ENCODE peak calls at places on chromosomes 3 and 15, in four cellular contexts. Y is GM23338, P is prostate gland, R is upper lobe of left lung. C is an unnamed sample.

GRCh38 chr3:61574854-61575253 is 13.5 kb downstream of the PTPRG start:
- DNase-seq in Y (no peak), P (no peak), R (no peak), C (no peak)

GRCh38 chr3:150232992-150233451 is 175.1 kb upstream of the TSC22D2 start:
- DNase-seq in Y (no peak), P (no peak), R (no peak), C (no peak)

GRCh38 chr3:57061556-57061955 is 1.1 kb downstream of the SPATA12 start:
- DNase-seq in Y (no peak), P (no peak), R (no peak), C (no peak)

GRCh38 chr15:40436116-40436891 is 4.4 kb upstream of the BAHD1 start:
- DNase-seq in Y (peak), P (no peak), R (no peak), C (no peak)

GRCh38 chr3:16673530-16673929 is 68.3 kb upstream of the DAZL start:
- DNase-seq in Y (no peak), P (no peak), R (no peak), C (no peak)

GRCh38 chr15:31083394-31083790 is 18.1 kb downstream of the TRPM1 start:
- DNase-seq in Y (no peak), P (peak), R (no peak), C (no peak)

GRCh38 chr3:171774516-171774915 is 35.8 kb downstream of the PLD1 start:
- DNase-seq in Y (no peak), P (no peak), R (no peak), C (no peak)

GRCh38 chr3:127383656-127384179 is 95.9 kb upstream of the PRR20G start:
- DNase-seq in Y (no peak), P (no peak), R (no peak), C (no peak)

GRCh38 chr3:155676252-155676981 is 68.5 kb downstream of the PLCH1 start:
- DNase-seq in Y (peak), P (no peak), R (peak), C (no peak)

GRCh38 chr3:132630612-132631011 is 29.0 kb downstream of the ACAD11 start:
- DNase-seq in Y (no peak), P (no peak), R (no peak), C (no peak)

GRCh38 chr3:133997871-133998635 is 31.7 kb downstream of the SLCO2A1 start:
- DNase-seq in Y (no peak), P (no peak), R (no peak), C (no peak)

GRCh38 chr3:104127830-104128229 is 1238.9 kb upstream of the ALCAM start:
- DNase-seq in Y (no peak), P (no peak), R (no peak), C (no peak)

DNA sequence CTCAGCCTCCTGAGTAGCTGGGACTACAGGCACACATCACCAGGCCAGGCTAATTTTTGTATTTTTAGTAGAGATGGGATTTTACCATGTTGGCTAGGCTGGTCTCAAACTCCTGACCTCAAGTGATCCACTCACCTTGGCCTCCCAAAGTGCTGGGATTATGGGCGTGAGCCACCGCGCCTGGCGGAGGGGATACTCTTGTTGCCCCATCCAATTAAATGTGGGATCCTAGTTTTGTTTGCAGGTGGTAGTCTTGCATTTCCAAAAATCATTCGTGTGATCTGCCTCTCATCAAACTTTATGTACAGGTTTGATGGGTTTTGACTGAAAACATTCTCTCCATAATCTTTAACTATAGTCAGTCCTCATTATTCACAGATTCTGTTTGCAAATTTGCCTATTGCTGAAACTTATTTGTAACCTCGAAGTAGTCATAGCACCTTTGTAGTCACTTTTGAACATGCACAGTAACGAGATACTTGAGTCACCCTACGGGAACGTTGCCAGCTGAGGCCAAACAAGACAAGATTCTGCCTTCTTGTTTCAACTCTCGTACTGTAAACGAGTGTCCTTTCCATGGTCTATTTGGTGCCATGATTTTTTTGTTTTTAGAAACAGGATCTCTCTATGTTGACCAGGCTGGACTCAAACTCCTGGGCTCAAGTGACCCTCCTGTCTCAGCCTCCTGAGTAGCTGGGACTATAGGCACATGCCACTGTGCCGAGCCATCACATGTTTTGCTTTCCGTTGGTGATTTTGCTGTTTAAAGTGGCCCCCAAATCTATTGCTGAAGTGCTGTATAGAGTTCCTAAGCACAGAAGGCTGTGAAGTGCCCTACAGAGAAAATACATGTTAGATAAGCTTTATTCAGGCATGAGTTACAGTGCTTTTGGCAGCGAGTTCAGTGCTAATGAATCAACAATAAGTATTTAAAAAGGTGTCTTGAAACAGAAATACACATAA is 8.1 kb upstream of the MAPK6 start:
- DNase-seq in Y (no peak), P (peak), R (no peak), C (peak)
- TF ChIP-seq POLR2AphosphoS5 in Y (no peak), P (peak), R (no peak), C (no peak)

GRCh38 chr15:71129660-71130059 is 14.4 kb downstream of the THSD4 start:
- DNase-seq in Y (no peak), P (no peak), R (no peak), C (no peak)

GRCh38 chr15:71127083-71127482 is 11.8 kb downstream of the THSD4 start:
- DNase-seq in Y (no peak), P (no peak), R (no peak), C (no peak)

GRCh38 chr15:71128939-71129562 is 13.8 kb downstream of the THSD4 start:
- DNase-seq in Y (no peak), P (no peak), R (no peak), C (no peak)

GRCh38 chr15:71124937-71125755 is 9.9 kb downstream of the THSD4 start:
- DNase-seq in Y (no peak), P (peak), R (no peak), C (no peak)

GRCh38 chr15:71125831-71126453 is 10.7 kb downstream of the THSD4 start:
- DNase-seq in Y (peak), P (no peak), R (no peak), C (no peak)
- TF ChIP-seq CTCF in Y (peak), P (no peak), R (peak), C (peak)

DNA sequence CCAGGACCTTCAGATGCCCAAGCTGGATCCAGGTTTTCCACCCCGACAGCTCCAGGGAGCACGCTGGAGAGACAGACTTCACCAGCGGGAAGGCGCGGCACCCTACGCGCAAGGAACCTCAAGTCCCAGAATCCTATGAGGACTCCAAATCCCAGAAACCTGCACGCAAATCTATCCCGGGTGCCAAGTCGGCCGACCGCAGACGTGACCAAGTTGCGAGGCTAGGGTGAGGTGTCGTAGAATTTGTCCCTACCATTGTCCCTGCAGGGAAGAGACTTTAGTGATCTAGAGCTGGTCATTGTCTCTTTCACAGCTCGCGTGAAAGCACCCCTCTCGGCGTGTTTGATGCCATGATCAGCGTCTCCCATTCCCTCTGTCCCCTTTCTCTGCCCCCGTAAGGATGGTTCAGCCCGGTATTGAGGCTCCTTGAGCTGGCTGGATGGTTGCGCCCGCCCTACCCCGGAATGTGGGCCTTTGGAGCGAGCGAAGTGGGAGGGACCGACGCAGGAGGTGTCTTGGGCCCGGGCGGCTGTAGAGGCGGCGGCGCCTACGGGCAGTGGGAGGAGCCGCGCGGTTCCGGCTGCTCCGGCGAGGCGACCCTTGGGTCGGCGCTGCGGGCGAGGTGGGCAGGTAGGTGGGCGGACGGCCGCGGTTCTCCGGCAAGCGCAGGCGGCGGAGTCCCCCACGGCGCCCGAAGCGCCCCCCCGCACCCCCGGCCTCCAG is at the start of gene PRKCI:
- DNase-seq in Y (peak), P (peak), R (peak), C (peak)
- TF ChIP-seq POLR2AphosphoS5 in Y (peak), P (peak), R (peak), C (peak)

DNA sequence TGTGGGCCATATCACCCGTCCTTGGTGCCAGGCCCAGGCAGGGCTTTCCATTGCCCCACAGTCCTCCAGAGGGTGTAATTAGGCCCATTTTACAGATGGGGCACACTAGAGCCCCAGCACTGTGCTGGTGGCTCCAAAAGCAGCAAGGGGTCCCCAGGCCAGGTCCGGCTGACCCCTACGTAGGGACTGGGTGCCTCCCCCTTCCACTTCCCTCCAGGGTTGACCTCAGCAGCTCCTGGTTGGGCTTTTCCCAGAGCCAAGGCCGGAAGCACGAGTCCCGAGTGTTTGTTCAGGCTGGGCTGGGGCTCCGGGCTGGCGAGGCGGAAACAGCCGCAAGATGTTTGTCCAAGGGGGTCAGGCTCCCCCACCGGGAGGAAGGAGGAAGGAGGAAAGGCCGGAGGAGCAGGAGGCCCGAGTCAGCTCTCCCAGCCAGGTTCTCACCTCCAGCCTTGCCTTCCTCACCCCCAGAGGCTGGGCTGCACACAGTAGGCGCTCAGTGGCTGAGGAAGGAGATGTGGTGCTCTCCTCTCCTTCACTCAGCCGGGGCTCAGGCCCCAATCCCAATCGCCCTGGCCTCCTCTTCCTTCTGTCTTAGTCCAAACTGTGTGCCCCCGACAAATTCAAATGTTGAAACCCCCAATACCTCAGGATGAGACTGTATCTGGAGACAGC is 17.1 kb upstream of the PLXND1 start:
- DNase-seq in Y (no peak), P (no peak), R (peak), C (no peak)
- TF ChIP-seq CTCF in Y (no peak), P (no peak), R (peak), C (no peak)

GRCh38 chr3:53223541-53223966 is 32.3 kb downstream of the TKT start:
- DNase-seq in Y (peak), P (no peak), R (no peak), C (no peak)
- TF ChIP-seq POLR2AphosphoS5 in Y (no peak), P (no peak), R (no peak), C (no peak)

DNA sequence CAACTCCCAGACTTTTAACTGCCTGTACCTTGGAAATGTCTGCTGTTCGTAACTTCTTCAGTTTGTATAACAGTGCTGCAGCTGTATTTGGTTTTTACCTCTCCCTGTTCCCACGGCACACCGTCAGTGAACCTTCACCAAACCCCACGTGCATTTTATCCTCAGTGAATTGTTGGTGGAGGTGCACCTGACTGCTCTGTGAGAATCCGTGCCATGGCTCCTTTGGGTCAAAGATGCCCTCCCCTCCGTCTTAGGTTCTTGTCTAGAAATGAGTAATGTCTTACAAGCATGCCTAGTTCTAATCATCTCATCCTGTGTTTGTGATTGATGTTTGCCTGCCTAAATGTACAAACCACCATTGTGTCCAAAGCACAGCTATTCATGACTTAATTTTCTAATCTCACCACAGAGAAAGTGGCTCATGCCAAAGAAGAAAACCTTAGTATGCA is 28.2 kb downstream of the TPM1 start:
- DNase-seq in Y (no peak), P (no peak), R (no peak), C (no peak)
- TF ChIP-seq CTCF in Y (no peak), P (no peak), R (no peak), C (no peak)

DNA sequence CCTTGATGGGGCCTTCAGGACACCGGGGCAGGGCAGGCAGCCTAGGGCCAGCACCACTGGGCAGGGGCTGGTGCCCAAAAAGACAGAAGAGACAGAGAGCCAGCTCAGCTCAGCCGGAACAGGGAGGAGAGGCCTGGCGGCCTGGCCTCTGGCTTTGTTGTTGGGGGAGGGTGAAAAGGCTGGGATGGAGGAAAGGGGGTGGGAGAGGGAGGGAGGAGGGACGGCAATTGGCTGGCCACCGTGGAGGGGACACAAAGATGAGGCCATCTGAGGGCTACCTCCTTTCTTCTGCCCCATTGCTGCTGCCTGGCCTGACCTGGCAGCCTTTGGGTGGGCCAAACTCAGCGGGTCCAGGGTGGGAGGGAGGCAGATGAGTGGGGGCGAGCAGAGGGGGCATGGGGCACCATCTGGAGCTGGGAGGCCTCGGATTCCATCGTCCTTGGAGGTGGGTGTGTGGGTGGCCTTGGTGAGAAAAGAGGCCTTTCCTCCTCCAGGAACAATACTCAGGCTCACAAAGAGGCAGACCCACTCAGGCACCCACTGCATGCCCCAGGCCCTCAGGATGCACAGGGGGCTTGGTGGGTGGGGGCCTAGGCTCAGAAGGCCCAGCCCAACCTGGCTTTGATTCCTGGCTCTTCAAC is 9.3 kb downstream of the EFCC1 start:
- DNase-seq in Y (no peak), P (no peak), R (no peak), C (no peak)
- TF ChIP-seq POLR2AphosphoS5 in Y (no peak), P (no peak), R (no peak), C (no peak)

DNA sequence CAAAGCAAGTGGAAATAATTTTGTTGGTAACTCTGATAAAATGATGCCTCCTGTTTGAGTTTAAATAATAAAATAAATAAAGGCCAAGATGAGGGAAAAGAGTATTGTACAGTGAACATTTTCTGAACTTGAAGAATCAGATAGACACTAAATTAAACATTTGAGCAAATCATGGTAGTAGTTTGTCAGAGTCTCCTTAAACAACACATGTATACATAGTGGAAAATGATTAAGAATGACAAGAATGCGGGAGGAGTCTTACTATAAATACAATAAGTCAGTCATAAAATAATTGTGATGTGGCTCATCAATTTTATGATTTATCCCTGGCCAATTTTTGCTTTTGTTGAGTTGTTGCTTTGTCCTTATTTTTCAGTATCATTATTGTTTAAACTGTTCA is 158.0 kb upstream of the TMC3 start:
- DNase-seq in Y (no peak), P (no peak), R (no peak), C (no peak)
- TF ChIP-seq CTCF in Y (no peak), P (no peak), R (no peak), C (no peak)

DNA sequence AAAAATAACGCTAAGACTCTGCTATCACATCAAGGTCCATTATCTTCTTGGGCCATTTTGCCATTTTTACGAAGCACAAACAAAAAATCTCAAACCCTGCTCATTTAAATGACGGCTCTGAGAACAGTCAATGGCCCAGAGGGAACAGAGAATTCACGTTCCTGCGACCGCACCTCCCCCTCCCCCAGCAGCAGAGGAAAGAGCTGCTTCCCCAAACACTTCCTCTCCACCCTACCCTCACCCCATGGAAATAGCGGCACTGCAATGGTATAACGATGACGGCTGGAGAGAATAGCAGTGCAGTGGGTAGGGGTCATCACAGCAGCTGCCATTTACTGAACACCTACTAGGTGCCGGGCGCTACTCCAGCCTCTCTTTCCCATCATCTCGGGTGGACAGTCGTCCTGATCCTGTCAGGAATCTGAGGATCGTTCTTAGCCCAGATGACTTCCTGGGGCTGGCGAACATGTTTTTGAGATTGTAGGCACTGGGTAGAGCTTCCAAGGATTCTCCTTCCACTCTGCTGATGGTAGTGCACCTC is 113.3 kb downstream of the IQSEC1 start:
- DNase-seq in Y (peak), P (no peak), R (peak), C (no peak)
- TF ChIP-seq POLR2AphosphoS5 in Y (no peak), P (no peak), R (peak), C (no peak)

C was measured in Panc1.